ENCODE peak calls at places on chromosomes 1 and 21, in six cellular contexts. R, V, M, C, G and T are unnamed samples.

GRCh38 chr1:51919684-51920083 is 41.2 kb upstream of the NRDC start:
- DNase-seq in R (no peak), V (no peak), M (no peak), C (no peak), G (no peak), T (no peak)

GRCh38 chr1:95096218-95096841 is 20.8 kb upstream of the TLCD4 start:
- DNase-seq in R (no peak), V (no peak), M (no peak), C (no peak), G (no peak), T (no peak)

GRCh38 chr1:182338806-182339370 is 52.7 kb downstream of the GLUL start:
- DNase-seq in R (no peak), V (no peak), M (no peak), C (no peak), G (no peak), T (no peak)

GRCh38 chr1:157540852-157541251 is 11.5 kb downstream of the FCRL5 start:
- DNase-seq in R (no peak), V (no peak), M (no peak), C (no peak), G (no peak), T (no peak)

GRCh38 chr1:104780470-104781078 is 1030.9 kb downstream of the AMY1C start:
- DNase-seq in R (no peak), V (no peak), M (no peak), C (peak), G (peak), T (peak)

GRCh38 chr1:225886159-225887029 is 2.6 kb downstream of the LEFTY1 start:
- DNase-seq in R (no peak), V (no peak), M (no peak), C (no peak), G (no peak), T (no peak)

GRCh38 chr1:67988066-67988465 is 62.4 kb downstream of the DIRAS3 start:
- DNase-seq in R (peak), V (no peak), M (no peak), C (no peak), G (no peak), T (no peak)

GRCh38 chr1:200452850-200453543 is 43.2 kb upstream of the ZNF281 start:
- DNase-seq in R (no peak), V (no peak), M (no peak), C (no peak), G (no peak), T (no peak)

GRCh38 chr1:6275826-6276764 is 15.2 kb upstream of the GPR153 start:
- DNase-seq in R (peak), V (no peak), M (no peak), C (no peak), G (no peak), T (no peak)

GRCh38 chr21:46550511-46550941 is 54.4 kb downstream of the S100B start:
- DNase-seq in R (no peak), V (peak), M (no peak), C (no peak), G (no peak), T (no peak)

GRCh38 chr1:99956755-99957154 is 13.0 kb upstream of the SLC35A3 start:
- DNase-seq in R (no peak), V (no peak), M (no peak), C (no peak), G (no peak), T (no peak)

GRCh38 chr1:110152133-110152785 is 2.0 kb downstream of the SLC6A17 start:
- DNase-seq in R (peak), V (no peak), M (no peak), C (no peak), G (no peak), T (no peak)

GRCh38 chr1:109969430-109969829 is 15.1 kb upstream of the AHCYL1 start:
- DNase-seq in R (peak), V (no peak), M (no peak), C (no peak), G (no peak), T (no peak)

GRCh38 chr21:18954415-18954972 is 550.9 kb upstream of the TMPRSS15 start:
- DNase-seq in R (no peak), V (no peak), M (no peak), C (no peak), G (no peak), T (no peak)

GRCh38 chr1:5615076-5615475 is 377.1 kb downstream of the NPHP4 start:
- DNase-seq in R (no peak), V (no peak), M (no peak), C (no peak), G (no peak), T (no peak)

GRCh38 chr1:246492611-246493245 is 14.4 kb downstream of the SMYD3 start:
- DNase-seq in R (peak), V (no peak), M (peak), C (peak), G (peak), T (peak)

GRCh38 chr1:210730023-210730422 is 401.3 kb downstream of the HHAT start:
- DNase-seq in R (no peak), V (no peak), M (no peak), C (no peak), G (no peak), T (no peak)

GRCh38 chr1:112508242-112509004 is at the start of gene WNT2B:
- DNase-seq in R (no peak), V (peak), M (peak), C (no peak), G (peak), T (peak)

GRCh38 chr21:29233611-29234540 is 64.8 kb upstream of the BACH1 start:
- DNase-seq in R (no peak), V (no peak), M (no peak), C (no peak), G (peak), T (no peak)

GRCh38 chr1:92909321-92909720 is 51.9 kb downstream of the DIPK1A start:
- DNase-seq in R (peak), V (no peak), M (no peak), C (no peak), G (no peak), T (no peak)

GRCh38 chr1:170461762-170462384 is 70.1 kb upstream of the GORAB start:
- DNase-seq in R (peak), V (no peak), M (no peak), C (no peak), G (no peak), T (no peak)

GRCh38 chr1:43935711-43936427 is 2.3 kb downstream of the ARTN start:
- DNase-seq in R (no peak), V (no peak), M (no peak), C (no peak), G (peak), T (no peak)

GRCh38 chr1:54254055-54254454 is 54.1 kb downstream of the MRPL37 start:
- DNase-seq in R (peak), V (no peak), M (no peak), C (no peak), G (no peak), T (peak)

GRCh38 chr1:196425513-196425912 is 182.7 kb downstream of the KCNT2 start:
- DNase-seq in R (no peak), V (no peak), M (no peak), C (no peak), G (no peak), T (no peak)

GRCh38 chr1:229254910-229255541 is 15.9 kb upstream of the RAB4A start:
- DNase-seq in R (no peak), V (peak), M (no peak), C (peak), G (no peak), T (peak)

GRCh38 chr1:230922620-230923019 is 54.3 kb upstream of the C1orf198 start:
- DNase-seq in R (no peak), V (no peak), M (no peak), C (no peak), G (no peak), T (no peak)

GRCh38 chr1:51317798-51318197 is 12.6 kb downstream of the TTC39A start:
- DNase-seq in R (no peak), V (no peak), M (no peak), C (no peak), G (no peak), T (no peak)

GRCh38 chr1:85689788-85690404 is 18.3 kb downstream of the ZNHIT6 start:
- DNase-seq in R (no peak), V (no peak), M (no peak), C (no peak), G (no peak), T (no peak)

GRCh38 chr21:32001390-32001789 is 128.6 kb downstream of the HUNK start:
- DNase-seq in R (no peak), V (no peak), M (no peak), C (no peak), G (no peak), T (no peak)

GRCh38 chr1:30379684-30380624 is 343.4 kb downstream of the MATN1 start:
- DNase-seq in R (peak), V (peak), M (peak), C (peak), G (peak), T (peak)

GRCh38 chr1:84571150-84571535 is 3.1 kb downstream of the CTBS start:
- DNase-seq in R (peak), V (no peak), M (no peak), C (no peak), G (no peak), T (no peak)

GRCh38 chr1:10969267-10969970 is 43.0 kb upstream of the TARDBP start:
- DNase-seq in R (no peak), V (no peak), M (no peak), C (no peak), G (no peak), T (peak)

GRCh38 chr1:995665-996633 is 3.9 kb downstream of the HES4 start:
- DNase-seq in R (no peak), V (no peak), M (no peak), C (no peak), G (no peak), T (no peak)

GRCh38 chr1:212683357-212683722 is 16.3 kb downstream of the BATF3 start:
- DNase-seq in R (no peak), V (peak), M (no peak), C (no peak), G (peak), T (no peak)

GRCh38 chr1:81543764-81544163 is 257.0 kb upstream of the ADGRL2 start:
- DNase-seq in R (no peak), V (no peak), M (no peak), C (no peak), G (no peak), T (no peak)

GRCh38 chr1:200090252-200091159 is 63.0 kb downstream of the NR5A2 start:
- DNase-seq in R (peak), V (no peak), M (no peak), C (no peak), G (no peak), T (no peak)

GRCh38 chr21:42672699-42673458 is 19.5 kb downstream of the PDE9A start:
- DNase-seq in R (peak), V (no peak), M (no peak), C (no peak), G (no peak), T (no peak)

GRCh38 chr1:218171302-218171893 is 113.7 kb upstream of the RRP15 start:
- DNase-seq in R (peak), V (no peak), M (no peak), C (peak), G (peak), T (peak)